ENCODE peak calls at places on chromosomes 11 and 22, in seven cellular contexts. One of them, this sample, is unnamed.

GRCh38 chr22:36425977-36426523 is 38.3 kb upstream of the MYH9 start:
- DNase-seq in endothelial cell: peak
- DNase-seq in lower leg skin: no peak
- DNase-seq in fibroblast of the aortic adventitia: no peak
- DNase-seq in progenitor cell of endocrine pancreas: no peak
- DNase-seq in fibroblast of lung: no peak
- DNase-seq in left lung: peak
- DNase-seq in this sample: no peak

GRCh38 chr11:1861435-1862411 is 8.8 kb downstream of the LSP1 start:
- DNase-seq in endothelial cell: no peak
- DNase-seq in lower leg skin: no peak
- DNase-seq in fibroblast of the aortic adventitia: no peak
- DNase-seq in progenitor cell of endocrine pancreas: no peak
- DNase-seq in fibroblast of lung: no peak
- DNase-seq in left lung: no peak
- DNase-seq in this sample: no peak

GRCh38 chr11:116773203-116774112 is 671 bp upstream of the BUD13 start:
- DNase-seq in endothelial cell: peak
- DNase-seq in lower leg skin: no peak
- DNase-seq in fibroblast of the aortic adventitia: peak
- DNase-seq in progenitor cell of endocrine pancreas: no peak
- DNase-seq in fibroblast of lung: peak
- DNase-seq in left lung: no peak
- DNase-seq in this sample: no peak

GRCh38 chr11:1194977-1195689 is 27.7 kb upstream of the MUC5B start:
- DNase-seq in endothelial cell: no peak
- DNase-seq in lower leg skin: peak
- DNase-seq in fibroblast of the aortic adventitia: no peak
- DNase-seq in progenitor cell of endocrine pancreas: no peak
- DNase-seq in fibroblast of lung: no peak
- DNase-seq in left lung: peak
- DNase-seq in this sample: no peak

GRCh38 chr11:131579932-131580387 is 209.5 kb downstream of the NTM start:
- DNase-seq in endothelial cell: peak
- DNase-seq in lower leg skin: no peak
- DNase-seq in fibroblast of the aortic adventitia: peak
- DNase-seq in progenitor cell of endocrine pancreas: no peak
- DNase-seq in fibroblast of lung: peak
- DNase-seq in left lung: no peak
- DNase-seq in this sample: no peak

GRCh38 chr11:46686886-46687810 is 13.3 kb downstream of the ARHGAP1 start:
- DNase-seq in endothelial cell: no peak
- DNase-seq in lower leg skin: no peak
- DNase-seq in fibroblast of the aortic adventitia: peak
- DNase-seq in progenitor cell of endocrine pancreas: no peak
- DNase-seq in fibroblast of lung: peak
- DNase-seq in left lung: no peak
- DNase-seq in this sample: no peak

GRCh38 chr22:30968015-30968923 is at the start of gene MORC2:
- DNase-seq in endothelial cell: peak
- DNase-seq in lower leg skin: peak
- DNase-seq in fibroblast of the aortic adventitia: peak
- DNase-seq in progenitor cell of endocrine pancreas: no peak
- DNase-seq in fibroblast of lung: peak
- DNase-seq in left lung: no peak
- DNase-seq in this sample: no peak

GRCh38 chr22:24775769-24776492 is 1.4 kb upstream of the PIWIL3 start:
- DNase-seq in endothelial cell: no peak
- DNase-seq in lower leg skin: peak
- DNase-seq in fibroblast of the aortic adventitia: peak
- DNase-seq in progenitor cell of endocrine pancreas: no peak
- DNase-seq in fibroblast of lung: no peak
- DNase-seq in left lung: no peak
- DNase-seq in this sample: no peak

GRCh38 chr11:65849771-65850216 is 8.2 kb downstream of the CFL1 start:
- DNase-seq in endothelial cell: no peak
- DNase-seq in lower leg skin: no peak
- DNase-seq in fibroblast of the aortic adventitia: no peak
- DNase-seq in progenitor cell of endocrine pancreas: no peak
- DNase-seq in fibroblast of lung: no peak
- DNase-seq in left lung: no peak
- DNase-seq in this sample: no peak

GRCh38 chr11:116078101-116078561 is 573.9 kb upstream of the CADM1 start:
- DNase-seq in endothelial cell: peak
- DNase-seq in lower leg skin: peak
- DNase-seq in fibroblast of the aortic adventitia: no peak
- DNase-seq in progenitor cell of endocrine pancreas: no peak
- DNase-seq in fibroblast of lung: peak
- DNase-seq in left lung: no peak
- DNase-seq in this sample: no peak

GRCh38 chr22:27682438-27682837 is 119.1 kb downstream of the MN1 start:
- DNase-seq in endothelial cell: peak
- DNase-seq in lower leg skin: no peak
- DNase-seq in fibroblast of the aortic adventitia: no peak
- DNase-seq in progenitor cell of endocrine pancreas: no peak
- DNase-seq in fibroblast of lung: no peak
- DNase-seq in left lung: no peak
- DNase-seq in this sample: no peak

GRCh38 chr11:70713988-70714665 is 315.8 kb downstream of the CTTN start:
- DNase-seq in endothelial cell: peak
- DNase-seq in lower leg skin: no peak
- DNase-seq in fibroblast of the aortic adventitia: no peak
- DNase-seq in progenitor cell of endocrine pancreas: no peak
- DNase-seq in fibroblast of lung: no peak
- DNase-seq in left lung: no peak
- DNase-seq in this sample: no peak

GRCh38 chr11:1389932-1390587 is at the start of gene BRSK2:
- DNase-seq in endothelial cell: no peak
- DNase-seq in lower leg skin: no peak
- DNase-seq in fibroblast of the aortic adventitia: no peak
- DNase-seq in progenitor cell of endocrine pancreas: no peak
- DNase-seq in fibroblast of lung: no peak
- DNase-seq in left lung: peak
- DNase-seq in this sample: no peak

GRCh38 chr11:9316334-9316733 is 1.9 kb upstream of the TMEM41B start:
- DNase-seq in endothelial cell: no peak
- DNase-seq in lower leg skin: no peak
- DNase-seq in fibroblast of the aortic adventitia: no peak
- DNase-seq in progenitor cell of endocrine pancreas: no peak
- DNase-seq in fibroblast of lung: no peak
- DNase-seq in left lung: no peak
- DNase-seq in this sample: no peak

GRCh38 chr22:50012201-50013181 is at the start of gene IL17REL:
- DNase-seq in endothelial cell: peak
- DNase-seq in lower leg skin: no peak
- DNase-seq in fibroblast of the aortic adventitia: peak
- DNase-seq in progenitor cell of endocrine pancreas: no peak
- DNase-seq in fibroblast of lung: no peak
- DNase-seq in left lung: peak
- DNase-seq in this sample: no peak

GRCh38 chr22:20587206-20587958 is 80.0 kb downstream of the MED15 start:
- DNase-seq in endothelial cell: no peak
- DNase-seq in lower leg skin: no peak
- DNase-seq in fibroblast of the aortic adventitia: no peak
- DNase-seq in progenitor cell of endocrine pancreas: no peak
- DNase-seq in fibroblast of lung: no peak
- DNase-seq in left lung: peak
- DNase-seq in this sample: no peak

GRCh38 chr22:20586403-20586745 is 79.0 kb downstream of the MED15 start:
- DNase-seq in endothelial cell: no peak
- DNase-seq in lower leg skin: no peak
- DNase-seq in fibroblast of the aortic adventitia: no peak
- DNase-seq in progenitor cell of endocrine pancreas: no peak
- DNase-seq in fibroblast of lung: no peak
- DNase-seq in left lung: peak
- DNase-seq in this sample: no peak

GRCh38 chr22:20588843-20589581 is 81.6 kb downstream of the MED15 start:
- DNase-seq in endothelial cell: no peak
- DNase-seq in lower leg skin: no peak
- DNase-seq in fibroblast of the aortic adventitia: no peak
- DNase-seq in progenitor cell of endocrine pancreas: no peak
- DNase-seq in fibroblast of lung: no peak
- DNase-seq in left lung: no peak
- DNase-seq in this sample: no peak

GRCh38 chr22:20589614-20590476 is 82.4 kb downstream of the MED15 start:
- DNase-seq in endothelial cell: no peak
- DNase-seq in lower leg skin: no peak
- DNase-seq in fibroblast of the aortic adventitia: no peak
- DNase-seq in progenitor cell of endocrine pancreas: no peak
- DNase-seq in fibroblast of lung: no peak
- DNase-seq in left lung: peak
- DNase-seq in this sample: no peak

DNA sequence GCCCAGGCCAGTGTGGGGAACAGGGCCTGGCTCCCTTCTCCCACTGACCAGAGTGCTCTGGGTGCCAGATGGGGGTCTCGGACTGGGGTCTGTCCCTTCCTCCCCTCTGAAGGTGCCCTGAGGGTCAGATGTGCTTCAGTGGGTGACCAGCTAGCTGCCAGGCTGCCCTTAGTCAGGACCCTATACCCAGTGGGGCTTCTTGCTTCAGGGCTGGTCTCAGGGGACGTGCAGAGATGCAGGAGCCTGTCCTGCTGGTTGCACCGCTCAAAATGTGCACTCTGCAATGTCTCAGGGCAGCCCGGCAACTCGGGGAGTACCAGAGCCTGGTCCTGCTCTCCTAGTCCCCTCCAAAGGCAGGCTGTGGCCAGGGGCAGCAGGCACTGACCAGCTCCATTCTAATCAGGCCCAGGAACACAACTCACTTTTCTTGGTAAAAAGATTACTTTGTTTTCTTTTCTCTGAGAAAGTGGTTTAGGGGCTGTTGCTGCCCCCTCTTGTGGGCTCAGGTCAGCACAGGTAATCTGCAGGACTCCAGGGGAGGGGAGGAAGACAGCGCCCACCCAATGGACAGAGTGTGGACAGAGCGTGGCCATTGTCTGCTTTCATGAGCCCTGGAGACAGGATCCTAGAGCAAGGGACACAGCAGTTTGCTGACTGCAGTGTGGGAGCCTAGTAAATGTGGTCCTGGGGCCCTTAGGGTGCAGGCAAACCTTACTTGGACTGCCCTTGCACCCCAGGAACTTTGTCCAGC is 80.9 kb downstream of the MED15 start:
- DNase-seq in endothelial cell: no peak
- DNase-seq in lower leg skin: no peak
- DNase-seq in fibroblast of the aortic adventitia: no peak
- DNase-seq in progenitor cell of endocrine pancreas: no peak
- DNase-seq in fibroblast of lung: no peak
- DNase-seq in left lung: no peak
- DNase-seq in this sample: no peak
- TF ChIP-seq CTCF in endothelial cell: no peak
- TF ChIP-seq CTCF in lower leg skin: no peak
- TF ChIP-seq CTCF in fibroblast of the aortic adventitia: no peak
- TF ChIP-seq CTCF in progenitor cell of endocrine pancreas: peak
- TF ChIP-seq CTCF in fibroblast of lung: no peak
- TF ChIP-seq CTCF in left lung: no peak
- TF ChIP-seq CTCF in this sample: no peak

DNA sequence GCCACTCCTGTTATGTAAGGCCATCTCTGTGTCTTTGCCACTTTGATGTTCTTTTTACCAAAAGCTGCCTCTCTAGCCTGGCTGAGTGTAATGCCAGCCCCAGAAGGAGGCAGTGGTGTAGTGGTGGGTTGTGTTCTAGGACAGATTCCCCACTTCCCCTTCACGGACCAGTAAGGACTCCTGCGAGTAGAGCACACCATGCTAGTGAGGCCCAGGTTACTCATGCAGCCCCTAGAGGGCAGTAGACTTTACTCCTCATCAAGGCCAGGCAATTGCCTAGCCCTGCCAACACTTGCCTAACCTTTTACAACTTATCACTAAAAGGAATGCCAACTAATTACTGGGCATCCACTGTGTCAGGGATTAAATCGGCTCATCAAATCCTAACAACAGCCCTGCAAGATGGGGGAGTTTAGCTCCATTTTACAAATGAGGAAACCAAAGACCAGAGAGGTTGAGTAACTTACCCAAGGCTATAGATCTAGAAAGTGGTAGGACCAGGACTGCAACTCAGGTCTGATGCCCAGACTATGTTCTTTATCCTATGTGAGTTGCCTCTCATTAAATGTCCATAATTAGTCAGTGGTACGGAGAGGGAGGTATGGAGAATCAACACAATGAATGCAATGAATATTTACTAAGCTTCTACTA is 75.3 kb downstream of the APIP start:
- DNase-seq in endothelial cell: no peak
- DNase-seq in lower leg skin: no peak
- DNase-seq in fibroblast of the aortic adventitia: no peak
- DNase-seq in progenitor cell of endocrine pancreas: no peak
- DNase-seq in fibroblast of lung: peak
- DNase-seq in left lung: no peak
- DNase-seq in this sample: no peak
- TF ChIP-seq CTCF in endothelial cell: peak
- TF ChIP-seq CTCF in lower leg skin: no peak
- TF ChIP-seq CTCF in fibroblast of the aortic adventitia: peak
- TF ChIP-seq CTCF in progenitor cell of endocrine pancreas: peak
- TF ChIP-seq CTCF in fibroblast of lung: no peak
- TF ChIP-seq CTCF in left lung: peak
- TF ChIP-seq CTCF in this sample: no peak

DNA sequence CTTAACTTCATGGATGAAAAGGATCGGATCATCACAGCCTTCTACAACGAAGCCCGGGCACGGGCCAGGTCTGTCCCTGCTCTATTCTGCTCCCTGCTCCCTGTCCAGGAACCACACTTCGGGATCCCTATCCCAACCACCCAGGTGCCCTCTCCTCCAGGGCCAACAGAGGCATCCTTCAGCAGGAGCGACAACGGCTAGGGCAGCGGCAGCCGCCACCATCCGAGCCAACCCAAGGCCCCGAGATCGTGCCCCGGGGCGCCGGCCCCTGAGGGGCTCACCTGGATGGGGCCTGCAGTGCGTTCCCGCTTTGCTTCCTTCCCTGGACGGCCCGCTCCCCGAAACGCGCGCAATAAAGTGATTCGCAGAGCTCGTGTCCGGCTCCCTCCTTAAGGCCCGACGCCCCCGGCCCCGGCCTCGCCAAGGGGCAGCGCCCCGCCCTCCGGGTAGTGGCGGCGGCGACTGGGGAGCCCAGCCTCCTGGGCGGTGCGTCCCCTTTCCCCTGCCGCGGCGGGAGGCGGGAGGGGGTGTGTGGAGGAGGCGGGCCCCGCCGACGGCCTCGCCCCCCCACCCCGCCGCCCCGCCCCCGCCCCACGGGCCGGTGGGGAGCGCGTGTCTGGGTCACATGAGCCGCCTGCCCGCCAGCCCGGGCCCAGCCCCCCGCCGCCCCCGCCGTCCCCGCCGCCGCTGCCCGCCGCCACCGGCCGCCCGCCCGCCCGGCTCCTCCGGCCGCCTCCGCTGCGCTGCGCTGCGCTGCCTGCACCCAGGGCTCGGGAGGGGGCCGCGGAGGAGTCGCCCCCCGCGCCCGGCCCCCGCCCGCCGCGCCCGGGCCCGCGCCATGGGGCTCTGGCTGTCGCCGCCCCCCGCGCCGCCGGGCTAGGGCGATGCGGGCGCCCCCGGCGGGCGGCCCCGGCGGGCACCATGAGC is at the start of gene VEGFB:
- DNase-seq in endothelial cell: no peak
- DNase-seq in lower leg skin: peak
- DNase-seq in fibroblast of the aortic adventitia: peak
- DNase-seq in progenitor cell of endocrine pancreas: peak
- DNase-seq in fibroblast of lung: peak
- DNase-seq in left lung: peak
- DNase-seq in this sample: peak
- TF ChIP-seq CTCF in endothelial cell: no peak
- TF ChIP-seq CTCF in lower leg skin: no peak
- TF ChIP-seq CTCF in fibroblast of the aortic adventitia: no peak
- TF ChIP-seq CTCF in progenitor cell of endocrine pancreas: no peak
- TF ChIP-seq CTCF in fibroblast of lung: no peak
- TF ChIP-seq CTCF in left lung: no peak
- TF ChIP-seq CTCF in this sample: no peak

GRCh38 chr11:114440121-114440860 is 1.0 kb downstream of the REXO2 start:
- DNase-seq in endothelial cell: no peak
- DNase-seq in lower leg skin: no peak
- DNase-seq in fibroblast of the aortic adventitia: peak
- DNase-seq in progenitor cell of endocrine pancreas: no peak
- DNase-seq in fibroblast of lung: peak
- DNase-seq in left lung: no peak
- DNase-seq in this sample: no peak
- TF ChIP-seq CTCF in endothelial cell: no peak
- TF ChIP-seq CTCF in lower leg skin: no peak
- TF ChIP-seq CTCF in fibroblast of the aortic adventitia: no peak
- TF ChIP-seq CTCF in progenitor cell of endocrine pancreas: no peak
- TF ChIP-seq CTCF in fibroblast of lung: no peak
- TF ChIP-seq CTCF in left lung: no peak
- TF ChIP-seq CTCF in this sample: no peak

This sample was measured in activated B cell treated with CpG ODN at 0.5 μM for 24 hours.